ENCODE peak calls at places on chromosomes 1 and 21, in ten cellular contexts. Q is HCT116, K is colonic mucosa, H is NT2/D1, C is GM23248, N is endothelial cell of umbilical vein, S is neuronal stem cell, R is neural progenitor cell, F is K562, I is mesendoderm. B is an unnamed sample.

GRCh38 chr1:51301152-51301843 is 29.1 kb downstream of the TTC39A start:
- DNase-seq in I (no peak), F (no peak), R (no peak), S (no peak), C (no peak), H (no peak), Q (no peak), K (no peak), N (no peak), B (no peak)

GRCh38 chr1:107991371-107992066 is 26.5 kb upstream of the VAV3 start:
- DNase-seq in R (no peak), I (peak), Q (no peak), S (no peak), N (no peak), K (no peak), H (no peak), C (peak), F (no peak), B (no peak)

GRCh38 chr1:89589515-89589914 is 43.4 kb upstream of the LRRC8C start:
- DNase-seq in N (peak), Q (no peak), S (no peak), C (peak), I (no peak), R (no peak), F (no peak), K (no peak), H (no peak), B (no peak)

GRCh38 chr1:172135076-172135672 is 285.3 kb upstream of the C1orf105 start:
- DNase-seq in Q (peak), N (no peak), I (peak), C (no peak), H (peak), K (no peak), F (peak), R (peak), S (no peak), B (no peak)

GRCh38 chr1:17211377-17211776 is 6.4 kb downstream of the PADI1 start:
- DNase-seq in Q (no peak), K (no peak), F (no peak), N (no peak), C (no peak), S (no peak), I (no peak), H (no peak), R (no peak), B (no peak)

GRCh38 chr1:55943012-55943411 is 636.4 kb downstream of the PLPP3 start:
- DNase-seq in N (no peak), S (no peak), Q (no peak), H (no peak), K (no peak), C (no peak), I (no peak), R (no peak), F (no peak), B (no peak)

GRCh38 chr21:21612446-21612845 is 614.2 kb downstream of the NCAM2 start:
- DNase-seq in F (no peak), N (peak), C (peak), R (peak), H (peak), Q (no peak), I (peak), K (no peak), S (peak), B (peak)

GRCh38 chr1:174726880-174727585 is 272.7 kb upstream of the CACYBP start:
- DNase-seq in R (no peak), S (no peak), Q (no peak), F (no peak), I (no peak), N (no peak), H (no peak), C (no peak), K (no peak), B (no peak)

GRCh38 chr1:215749423-215749822 is 182.3 kb downstream of the KCTD3 start:
- DNase-seq in S (no peak), N (no peak), R (no peak), H (no peak), K (no peak), I (no peak), F (no peak), Q (no peak), C (peak), B (peak)

GRCh38 chr1:83130886-83131691 is 867.8 kb downstream of the TTLL7 start:
- DNase-seq in N (no peak), K (no peak), Q (no peak), C (no peak), I (no peak), H (no peak), S (no peak), F (no peak), R (no peak), B (no peak)

GRCh38 chr1:43521078-43521477 is 9.6 kb upstream of the PTPRF start:
- DNase-seq in F (no peak), Q (no peak), N (no peak), S (no peak), R (no peak), I (no peak), K (no peak), C (no peak), H (no peak), B (no peak)

GRCh38 chr1:156709031-156709430 is 3.6 kb upstream of the CRABP2 start:
- DNase-seq in Q (no peak), S (no peak), H (no peak), K (no peak), F (no peak), N (no peak), I (no peak), C (peak), R (peak), B (no peak)

GRCh38 chr1:117652421-117652820 is 46.6 kb downstream of the TENT5C start:
- DNase-seq in Q (no peak), F (no peak), C (no peak), N (no peak), S (no peak), I (no peak), R (no peak), H (no peak), K (no peak), B (peak)

GRCh38 chr1:117653195-117653594 is 47.3 kb downstream of the TENT5C start:
- DNase-seq in C (no peak), Q (no peak), K (no peak), H (no peak), R (no peak), F (no peak), I (no peak), N (no peak), S (no peak), B (no peak)

GRCh38 chr1:117654485-117655219 is 48.8 kb downstream of the TENT5C start:
- DNase-seq in K (no peak), C (no peak), N (no peak), H (no peak), I (no peak), S (no peak), R (no peak), Q (no peak), F (no peak), B (no peak)

GRCh38 chr1:117655220-117655577 is 49.4 kb downstream of the TENT5C start:
- DNase-seq in S (no peak), R (no peak), N (no peak), F (no peak), I (no peak), K (no peak), H (no peak), C (no peak), Q (no peak), B (peak)

GRCh38 chr1:117653732-117654484 is 48.1 kb downstream of the TENT5C start:
- DNase-seq in H (no peak), K (no peak), C (no peak), I (no peak), R (no peak), Q (no peak), N (peak), F (no peak), S (no peak), B (no peak)
- H3K9ac ChIP-seq in H (no peak), K (peak), C (no peak), I (no peak), R (no peak), Q (no peak), N (no peak), F (no peak), S (no peak), B (no peak)

GRCh38 chr21:28212056-28212455 is 780.6 kb downstream of the LTN1 start:
- DNase-seq in N (no peak), R (no peak), H (no peak), S (no peak), I (no peak), Q (no peak), K (no peak), C (no peak), F (no peak), B (no peak)

GRCh38 chr21:28213221-28213620 is 779.5 kb downstream of the LTN1 start:
- DNase-seq in I (no peak), R (no peak), N (no peak), S (no peak), F (no peak), C (peak), K (no peak), H (no peak), Q (no peak), B (no peak)

DNA sequence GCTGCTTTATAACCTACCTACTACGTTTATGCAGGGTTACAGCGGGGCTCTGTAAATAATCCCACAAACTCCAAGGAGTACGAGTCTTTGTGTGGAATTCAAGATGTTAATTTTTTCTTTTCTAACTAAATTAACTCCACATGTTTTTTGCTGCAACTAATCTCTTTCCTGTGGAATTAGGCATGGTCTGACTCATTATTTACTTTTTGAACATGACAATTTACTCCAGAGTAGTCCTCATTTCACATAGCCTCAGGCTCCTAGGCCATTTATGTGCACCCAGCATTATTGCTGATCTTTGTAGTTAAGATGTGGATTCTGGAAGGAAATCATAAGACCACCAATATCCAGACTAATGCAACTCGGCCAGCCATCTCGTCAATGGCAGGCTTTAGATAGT is 784.9 kb downstream of the LTN1 start:
- DNase-seq in K (no peak), N (peak), I (no peak), F (no peak), Q (no peak), H (no peak), R (no peak), S (no peak), C (peak), B (peak)
- H3K9ac ChIP-seq in K (no peak), N (no peak), I (no peak), F (no peak), Q (no peak), H (no peak), R (no peak), S (no peak), C (no peak), B (peak)

DNA sequence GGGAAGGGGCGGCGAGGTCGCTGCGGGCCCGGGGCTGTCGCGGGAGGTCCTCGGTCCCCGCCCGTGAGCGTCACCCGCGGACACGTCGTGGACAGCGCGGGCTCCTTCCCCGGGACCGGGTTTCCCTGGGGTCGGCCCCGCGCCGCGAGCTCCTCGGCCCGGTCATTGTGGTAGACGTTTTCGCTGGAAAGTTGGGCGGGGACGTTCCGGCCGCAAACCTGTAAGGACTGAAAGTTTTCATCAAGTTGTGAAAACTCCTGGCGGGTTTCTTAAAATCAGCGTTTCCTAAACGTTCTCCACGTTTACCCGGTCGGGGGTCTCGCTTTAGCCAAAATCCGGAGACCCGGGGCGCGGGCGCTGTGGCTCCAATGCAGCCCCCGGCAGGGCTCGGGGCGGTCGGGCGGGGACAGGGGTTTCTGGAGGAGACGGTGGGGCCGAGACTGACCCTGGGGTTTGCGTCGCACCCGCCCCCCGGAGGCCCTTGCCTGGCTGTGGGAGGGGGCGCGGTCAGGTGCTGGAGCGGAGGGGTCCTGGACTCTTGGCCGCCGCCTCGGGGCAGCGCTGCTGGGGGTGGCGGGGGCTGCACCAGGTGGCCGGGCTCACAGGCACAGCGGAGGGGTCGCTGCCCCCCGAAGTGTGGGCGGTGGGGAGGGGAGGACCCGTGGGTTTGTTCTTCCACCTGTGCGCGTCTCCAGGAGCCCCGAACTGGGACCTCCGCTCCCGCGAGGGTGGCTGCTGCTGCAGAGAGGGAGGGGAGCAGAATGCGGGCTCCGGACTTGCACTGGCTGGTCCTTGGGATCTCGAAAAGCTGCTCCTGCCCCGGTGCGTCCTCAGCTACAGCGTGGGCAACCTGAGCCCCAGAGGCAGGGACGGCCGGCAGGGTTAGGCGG is 827 bp downstream of the PRKCZ start:
- DNase-seq in F (no peak), H (no peak), S (no peak), K (no peak), Q (no peak), I (peak), N (no peak), C (no peak), R (peak), B (no peak)
- H3K9ac ChIP-seq in F (no peak), H (peak), S (peak), K (peak), Q (peak), I (peak), N (no peak), C (no peak), R (peak), B (no peak)

GRCh38 chr1:92691937-92692336 is 93.0 kb downstream of the EVI5 start:
- DNase-seq in N (peak), K (no peak), F (no peak), C (no peak), S (no peak), R (no peak), Q (no peak), I (no peak), H (no peak), B (no peak)

GRCh38 chr1:92695104-92695503 is 89.8 kb downstream of the EVI5 start:
- DNase-seq in Q (no peak), H (no peak), F (no peak), N (no peak), I (no peak), R (no peak), K (no peak), S (no peak), C (no peak), B (peak)

GRCh38 chr1:92690212-92690906 is 94.5 kb downstream of the EVI5 start:
- DNase-seq in I (no peak), F (no peak), S (no peak), H (no peak), Q (no peak), C (no peak), R (no peak), K (no peak), N (no peak), B (no peak)
- H3K9ac ChIP-seq in I (no peak), F (no peak), S (no peak), H (no peak), Q (no peak), C (no peak), R (no peak), K (no peak), N (no peak), B (no peak)

DNA sequence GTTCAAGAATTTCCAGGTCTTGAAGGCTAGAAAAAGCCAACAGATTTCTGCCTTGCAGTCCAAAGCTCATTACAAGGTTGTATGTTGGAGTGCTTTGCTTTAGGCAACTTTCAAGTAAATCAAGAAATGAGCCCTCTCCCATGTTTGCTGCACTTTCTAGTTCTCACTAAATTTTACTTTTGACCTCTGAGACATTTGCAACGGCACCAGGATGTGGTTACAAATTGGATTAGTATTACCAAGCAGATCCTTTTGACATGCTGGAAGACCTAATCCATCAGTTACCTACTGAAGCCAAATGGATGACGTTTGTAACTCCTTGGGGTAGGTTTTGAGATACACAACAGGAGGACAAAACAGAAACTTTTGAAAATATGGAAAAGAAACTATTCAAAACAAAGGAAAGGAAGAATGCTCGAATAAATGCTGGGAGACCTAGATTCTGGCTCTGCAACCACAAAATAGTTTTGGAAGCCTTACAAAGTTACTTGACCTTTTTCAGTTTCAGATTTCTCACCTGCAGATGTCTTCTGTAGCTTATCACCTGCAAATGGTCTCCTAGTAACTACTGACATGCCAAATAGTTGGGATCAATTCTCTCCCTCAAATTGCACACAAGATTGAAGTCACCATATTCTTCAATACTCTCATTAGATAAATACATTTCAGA is 251.7 kb upstream of the ADGRL2 start:
- DNase-seq in R (no peak), I (peak), K (no peak), N (no peak), H (no peak), Q (no peak), S (no peak), C (no peak), F (no peak), B (no peak)
- H3K9ac ChIP-seq in R (no peak), I (no peak), K (no peak), N (no peak), H (no peak), Q (no peak), S (no peak), C (no peak), F (no peak), B (no peak)

GRCh38 chr1:217456261-217456660 is 174.6 kb downstream of the GPATCH2 start:
- DNase-seq in H (no peak), I (no peak), F (no peak), C (no peak), K (no peak), Q (no peak), N (no peak), R (no peak), S (no peak), B (no peak)

GRCh38 chr1:217457016-217457415 is 173.9 kb downstream of the GPATCH2 start:
- DNase-seq in K (no peak), I (peak), F (no peak), H (no peak), Q (no peak), N (no peak), S (no peak), R (no peak), C (no peak), B (no peak)

GRCh38 chr1:217453816-217454215 is 177.1 kb downstream of the GPATCH2 start:
- DNase-seq in K (no peak), R (no peak), F (no peak), H (no peak), I (peak), N (no peak), S (no peak), Q (no peak), C (no peak), B (no peak)
- H3K9ac ChIP-seq in K (no peak), R (no peak), F (no peak), H (no peak), I (no peak), N (no peak), S (no peak), Q (no peak), C (no peak), B (no peak)

GRCh38 chr1:207962716-207963428 is 51.9 kb upstream of the CD34 start:
- DNase-seq in F (no peak), R (no peak), I (peak), S (no peak), K (peak), C (peak), N (peak), H (no peak), Q (no peak), B (no peak)

GRCh38 chr1:207956976-207957375 is 46.1 kb upstream of the CD34 start:
- DNase-seq in S (no peak), K (no peak), F (no peak), R (no peak), H (no peak), I (no peak), C (no peak), Q (no peak), N (peak), B (no peak)

GRCh38 chr1:207959141-207959825 is 48.4 kb upstream of the CD34 start:
- DNase-seq in C (peak), Q (no peak), S (peak), N (peak), H (no peak), I (peak), K (peak), R (peak), F (no peak), B (peak)

GRCh38 chr1:207959995-207960745 is 49.2 kb upstream of the CD34 start:
- DNase-seq in I (no peak), S (no peak), R (no peak), C (no peak), F (no peak), H (no peak), N (no peak), K (no peak), Q (no peak), B (no peak)

DNA sequence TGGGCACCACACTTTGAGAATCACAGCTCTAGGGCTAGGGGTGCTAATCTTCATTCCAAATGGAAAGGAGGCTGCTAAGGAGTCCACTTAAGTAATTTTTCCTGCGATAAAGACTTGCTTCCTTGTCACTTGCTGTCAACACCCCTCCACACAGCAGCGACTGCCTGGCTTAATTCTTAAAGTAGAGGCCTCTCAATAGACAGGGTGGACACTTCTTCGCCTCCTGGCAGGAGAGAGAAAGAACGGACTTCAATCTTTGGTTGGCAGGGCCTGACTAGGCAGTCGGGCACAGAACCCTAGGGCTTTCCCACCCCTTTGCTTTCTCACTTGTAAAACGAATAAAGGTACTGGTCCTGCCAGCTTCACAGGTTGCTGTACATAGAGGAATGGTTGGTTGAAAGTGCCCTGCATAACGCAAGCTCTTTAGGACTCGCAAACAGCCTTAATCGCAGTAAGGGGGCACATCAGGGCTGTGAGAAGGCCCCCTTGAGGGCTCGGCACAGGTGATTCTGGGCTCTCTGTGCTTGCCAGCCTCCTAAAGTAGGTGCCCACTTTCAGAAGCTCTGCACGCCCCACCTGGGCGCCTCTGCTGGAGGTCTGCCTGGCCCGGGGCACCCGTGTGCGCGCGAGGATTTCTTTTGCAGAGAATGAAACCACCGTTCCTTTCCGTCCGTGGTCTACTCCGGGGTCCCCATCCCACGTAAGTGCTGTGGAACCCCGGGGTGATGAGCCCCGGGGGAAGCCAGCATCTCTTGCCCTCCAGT is 47.6 kb upstream of the CD34 start:
- DNase-seq in C (no peak), S (no peak), N (no peak), F (no peak), Q (no peak), H (no peak), R (no peak), K (no peak), I (no peak), B (no peak)
- H3K9ac ChIP-seq in C (peak), S (no peak), N (peak), F (no peak), Q (no peak), H (peak), R (no peak), K (peak), I (peak), B (no peak)

DNA sequence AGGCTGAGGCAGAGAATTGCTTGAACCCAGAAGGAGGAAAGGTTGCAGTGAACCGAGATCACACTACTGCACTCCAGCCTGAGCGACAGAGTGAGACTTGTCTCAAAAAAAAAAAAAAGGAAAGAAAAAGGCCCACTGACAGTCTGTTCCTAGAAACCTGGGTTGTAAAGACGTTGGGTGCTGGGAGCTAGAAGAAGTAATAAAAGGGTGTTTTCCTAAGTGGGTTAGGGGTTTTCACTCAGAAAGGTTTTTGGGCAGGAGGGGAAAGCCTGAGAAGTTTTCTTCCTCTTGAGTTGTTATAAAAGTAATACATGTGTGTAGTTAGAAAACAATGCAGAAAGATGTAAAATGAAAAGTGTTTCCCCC is 25.4 kb downstream of the CELA3A start:
- DNase-seq in I (no peak), C (no peak), Q (no peak), F (no peak), H (no peak), K (no peak), S (no peak), R (no peak), N (no peak), B (no peak)
- H3K9ac ChIP-seq in I (no peak), C (no peak), Q (peak), F (peak), H (no peak), K (no peak), S (no peak), R (no peak), N (no peak), B (no peak)

GRCh38 chr1:112704908-112705627 is 1.9 kb downstream of the RHOC start:
- DNase-seq in N (peak), Q (peak), H (peak), C (peak), K (peak), F (peak), I (peak), R (peak), S (peak), B (peak)
- H3K9ac ChIP-seq in N (peak), Q (peak), H (peak), C (peak), K (peak), F (peak), I (peak), R (no peak), S (no peak), B (peak)